ENCODE peak calls at places on chromosome 22, in eight cellular contexts. L is DND-41; X is retinal pigment epithelial cell; C is activated CD4-positive, alpha-beta T cell treated with anti-CD3 and anti-CD28 coated beads, Interleukin-2, amount 50 U/mL, for 1 hour; B is T-helper 1 cell; W is effector memory CD8-positive, alpha-beta T cell; A is fibroblast of gingiva; Y is stimulated activated CD8-positive, alpha-beta memory T cell treated with anti-CD3 and anti-CD28 coated beads, Interleukin-12 subunit alpha, Interleukin-12 subunit beta, amount 100 ng/mL, for 4 hours. R is an unnamed sample.

GRCh38 chr22:42955842-42956241 is 59.1 kb downstream of the PACSIN2 start:
- DNase-seq in L (no peak), X (no peak), C (no peak), B (no peak), W (no peak), A (no peak), Y (no peak), R (no peak)

GRCh38 chr22:38696606-38697005 is 4.1 kb downstream of the JOSD1 start:
- DNase-seq in L (no peak), X (no peak), C (peak; percentile 20), B (no peak), W (no peak), A (peak; percentile 53), Y (no peak), R (peak; percentile 16)

GRCh38 chr22:44393066-44393465 is 80.3 kb upstream of the SHISAL1 start:
- DNase-seq in L (no peak), X (no peak), C (no peak), B (peak; percentile 4), W (no peak), A (no peak), Y (no peak), R (no peak)

GRCh38 chr22:43118953-43119458 is 8.5 kb downstream of the BIK start:
- DNase-seq in L (no peak), X (no peak), C (no peak), B (no peak), W (no peak), A (no peak), Y (no peak), R (no peak)

GRCh38 chr22:35312198-35313059 is 12.7 kb downstream of the TOM1 start:
- DNase-seq in L (no peak), X (peak; percentile 95), C (no peak), B (no peak), W (no peak), A (peak; percentile 60), Y (no peak), R (no peak)

GRCh38 chr22:41752011-41752975 is 48.2 kb upstream of the CCDC134 start:
- DNase-seq in L (no peak), X (no peak), C (no peak), B (no peak), W (no peak), A (no peak), Y (no peak), R (no peak)

GRCh38 chr22:47432683-47433082 is 670.2 kb downstream of the TBC1D22A start:
- DNase-seq in L (no peak), X (no peak), C (no peak), B (no peak), W (no peak), A (no peak), Y (no peak), R (no peak)

GRCh38 chr22:36337365-36338130 is 50.2 kb downstream of the MYH9 start:
- DNase-seq in L (no peak), X (no peak), C (no peak), B (no peak), W (no peak), A (no peak), Y (no peak), R (no peak)

GRCh38 chr22:44317886-44318637 is 5.3 kb upstream of the SHISAL1 start:
- DNase-seq in L (no peak), X (no peak), C (no peak), B (no peak), W (no peak), A (no peak), Y (no peak), R (no peak)

GRCh38 chr22:44437493-44438015 is 60.5 kb downstream of the RTL6 start:
- DNase-seq in L (no peak), X (no peak), C (no peak), B (no peak), W (no peak), A (no peak), Y (no peak), R (no peak)

GRCh38 chr22:39718206-39718605 is 147.7 kb downstream of the CACNA1I start:
- DNase-seq in L (no peak), X (no peak), C (no peak), B (no peak), W (no peak), A (no peak), Y (no peak), R (no peak)

GRCh38 chr22:37665487-37665886 is 7.0 kb downstream of the PDXP start:
- DNase-seq in L (no peak), X (no peak), C (no peak), B (no peak), W (no peak), A (no peak), Y (no peak), R (no peak)

GRCh38 chr22:40009953-40010751 is 15.4 kb downstream of the FAM83F start:
- DNase-seq in L (no peak), X (no peak), C (peak; percentile 39), B (no peak), W (no peak), A (no peak), Y (no peak), R (no peak)

GRCh38 chr22:27438271-27438980 is 363.1 kb downstream of the MN1 start:
- DNase-seq in L (no peak), X (peak; percentile 70), C (no peak), B (no peak), W (no peak), A (peak; percentile 29), Y (no peak), R (no peak)

GRCh38 chr22:50530280-50530856 is 556 bp upstream of the TYMP start:
- DNase-seq in L (no peak), X (no peak), C (no peak), B (no peak), W (no peak), A (peak; percentile 91), Y (no peak), R (no peak)

GRCh38 chr22:28249402-28249801 is 330.3 kb upstream of the PITPNB start:
- DNase-seq in L (no peak), X (no peak), C (no peak), B (no peak), W (no peak), A (no peak), Y (no peak), R (no peak)

GRCh38 chr22:36587289-36588154 is 58.6 kb upstream of the EIF3D start:
- DNase-seq in L (no peak), X (no peak), C (no peak), B (no peak), W (no peak), A (peak; percentile 39), Y (no peak), R (no peak)

GRCh38 chr22:42439821-42440674 is 7.8 kb upstream of the NFAM1 start:
- DNase-seq in L (no peak), X (no peak), C (no peak), B (no peak), W (no peak), A (no peak), Y (no peak), R (no peak)

GRCh38 chr22:47354668-47355387 is 592.4 kb downstream of the TBC1D22A start:
- DNase-seq in L (no peak), X (no peak), C (no peak), B (no peak), W (no peak), A (no peak), Y (no peak), R (no peak)

GRCh38 chr22:44355688-44356070 is 42.9 kb upstream of the SHISAL1 start:
- DNase-seq in L (no peak), X (no peak), C (no peak), B (no peak), W (no peak), A (no peak), Y (no peak), R (no peak)

GRCh38 chr22:49971232-49972162 is 10.9 kb downstream of the PIM3 start:
- DNase-seq in L (peak; percentile 80), X (no peak), C (no peak), B (peak; percentile 44), W (no peak), A (peak; percentile 84), Y (peak; percentile 76), R (no peak)

GRCh38 chr22:33781396-33781795 is 138.9 kb downstream of the LARGE1 start:
- DNase-seq in L (no peak), X (no peak), C (no peak), B (no peak), W (no peak), A (peak; percentile 8), Y (no peak), R (no peak)

GRCh38 chr22:49255154-49255553 is 572.5 kb downstream of the BRD1 start:
- DNase-seq in L (no peak), X (no peak), C (no peak), B (no peak), W (no peak), A (no peak), Y (no peak), R (no peak)

GRCh38 chr22:16959345-16959930 is 48.6 kb downstream of the GAB4 start:
- DNase-seq in L (no peak), X (no peak), C (no peak), B (no peak), W (no peak), A (no peak), Y (no peak), R (no peak)

GRCh38 chr22:23438216-23438615 is 141.9 kb downstream of the IGLL1 start:
- DNase-seq in L (no peak), X (no peak), C (no peak), B (no peak), W (no peak), A (no peak), Y (no peak), R (no peak)

GRCh38 chr22:50008151-50009040 is 4.2 kb downstream of the IL17REL start:
- DNase-seq in L (no peak), X (no peak), C (no peak), B (no peak), W (no peak), A (no peak), Y (no peak), R (no peak)

GRCh38 chr22:46086577-46087335 is 63.6 kb upstream of the PPARA start:
- DNase-seq in L (no peak), X (no peak), C (no peak), B (no peak), W (no peak), A (peak; percentile 71), Y (no peak), R (no peak)

GRCh38 chr22:36897611-36898010 is 15.8 kb upstream of the CSF2RB start:
- DNase-seq in L (no peak), X (no peak), C (no peak), B (no peak), W (no peak), A (no peak), Y (no peak), R (no peak)

GRCh38 chr22:37896181-37896592 is 9.9 kb upstream of the MICALL1 start:
- DNase-seq in L (peak; percentile 25), X (no peak), C (peak; percentile 30), B (no peak), W (peak; percentile 29), A (no peak), Y (no peak), R (peak; percentile 13)

GRCh38 chr22:47408409-47408808 is 646.0 kb downstream of the TBC1D22A start:
- DNase-seq in L (no peak), X (no peak), C (no peak), B (no peak), W (no peak), A (no peak), Y (no peak), R (no peak)

GRCh38 chr22:40620464-40621046 is 16.0 kb downstream of the MRTFA start:
- DNase-seq in L (no peak), X (no peak), C (no peak), B (no peak), W (no peak), A (no peak), Y (no peak), R (no peak)

GRCh38 chr22:47575291-47575690 is 812.8 kb downstream of the TBC1D22A start:
- DNase-seq in L (no peak), X (no peak), C (no peak), B (no peak), W (no peak), A (no peak), Y (no peak), R (no peak)

GRCh38 chr22:46971141-46971775 is 208.8 kb downstream of the TBC1D22A start:
- DNase-seq in L (no peak), X (no peak), C (no peak), B (no peak), W (no peak), A (peak; percentile 22), Y (no peak), R (no peak)

GRCh38 chr22:19636696-19637355 is 77.5 kb upstream of the SEPTIN5 start:
- DNase-seq in L (no peak), X (no peak), C (no peak), B (no peak), W (no peak), A (no peak), Y (no peak), R (no peak)

R was measured in effector memory CD4-positive, alpha-beta T cell.